ENCODE peak calls at places on chromosomes 13 and 19, in four cellular contexts. A is amniotic stem cell, W is NCI-H524 treated with DMSO at 0.1 percent for 48 hours, B is ACHN. G is an unnamed sample.

GRCh38 chr13:50580684-50581305 is 262.7 kb downstream of the DLEU7 start:
- DNase-seq in B (no peak), W (no peak), A (peak; percentile 75), G (no peak)

GRCh38 chr19:33868076-33868735 is 71.5 kb downstream of the KCTD15 start:
- DNase-seq in A (no peak), W (no peak), B (no peak), G (no peak)

GRCh38 chr19:3285647-3286176 is 61.3 kb downstream of the CELF5 start:
- DNase-seq in W (no peak), B (no peak), A (no peak), G (no peak)

GRCh38 chr13:113187263-113187669 is 21.2 kb downstream of the PCID2 start:
- DNase-seq in B (peak; percentile 98), A (peak; percentile 97), W (no peak), G (peak; percentile 96)

GRCh38 chr19:40263440-40264313 is 21.5 kb downstream of the AKT2 start:
- DNase-seq in B (no peak), A (no peak), W (no peak), G (no peak)

GRCh38 chr13:37473035-37473434 is 125.5 kb downstream of the POSTN start:
- DNase-seq in B (no peak), W (no peak), A (no peak), G (no peak)

GRCh38 chr19:49684983-49685553 is 4.3 kb upstream of the ADM5 start:
- DNase-seq in W (no peak), A (no peak), B (no peak), G (no peak)

GRCh38 chr19:3368441-3368795 is 2.0 kb downstream of the NFIC start:
- DNase-seq in W (no peak), A (no peak), B (no peak), G (no peak)

GRCh38 chr13:112467236-112467635 is 91.1 kb downstream of the SPACA7 start:
- DNase-seq in A (no peak), W (no peak), B (no peak), G (no peak)

GRCh38 chr19:9043524-9043923 is 33.3 kb upstream of the MUC16 start:
- DNase-seq in A (no peak), B (no peak), W (no peak), G (peak; percentile 33)

GRCh38 chr13:57409656-57410055 is 221.9 kb upstream of the PCDH17 start:
- DNase-seq in W (no peak), A (no peak), B (no peak), G (no peak)

GRCh38 chr13:91184244-91184926 is 163.1 kb upstream of the MIR17HG start:
- DNase-seq in A (no peak), B (peak; percentile 78), W (no peak), G (peak; percentile 31)

GRCh38 chr19:1516395-1516753 is 3.6 kb upstream of the ADAMTSL5 start:
- DNase-seq in B (no peak), A (no peak), W (no peak), G (no peak)

GRCh38 chr19:11849264-11849615 is 714 bp downstream of the ZNF439 start:
- DNase-seq in W (no peak), A (no peak), B (no peak), G (no peak)

GRCh38 chr13:39501711-39502324 is 101.2 kb downstream of the LHFPL6 start:
- DNase-seq in B (no peak), A (no peak), W (no peak), G (no peak)

GRCh38 chr13:102344410-102344809 is 57.4 kb downstream of the FGF14 start:
- DNase-seq in A (no peak), B (no peak), W (no peak), G (no peak)

GRCh38 chr19:1105217-1105872 is 1.6 kb downstream of the GPX4 start:
- DNase-seq in B (no peak), A (no peak), W (no peak), G (no peak)

GRCh38 chr19:3061214-3062161 is 807 bp downstream of the TLE5 start:
- DNase-seq in B (peak; percentile 36), W (no peak), A (no peak), G (no peak)

GRCh38 chr13:44668707-44669106 is 92.6 kb upstream of the TSC22D1 start:
- DNase-seq in W (no peak), A (peak; percentile 67), B (no peak), G (no peak)

GRCh38 chr13:73065665-73066350 is 7.0 kb downstream of the KLF5 start:
- DNase-seq in A (no peak), B (no peak), W (no peak), G (no peak)

GRCh38 chr19:54188224-54188871 is 1.0 kb downstream of the MBOAT7 start:
- DNase-seq in A (no peak), W (no peak), B (no peak), G (peak; percentile 74)

GRCh38 chr13:50957620-50958019 is 48.0 kb downstream of the RNASEH2B start:
- DNase-seq in W (no peak), B (no peak), A (no peak), G (no peak)

GRCh38 chr19:8454218-8454617 is 9.4 kb downstream of the HNRNPM start:
- DNase-seq in A (no peak), W (no peak), B (no peak), G (no peak)

GRCh38 chr13:44292545-44292944 is 81.1 kb upstream of the SERP2 start:
- DNase-seq in B (no peak), W (no peak), A (no peak), G (no peak)

GRCh38 chr13:43085545-43085944 is 62.2 kb downstream of the DNAJC15 start:
- DNase-seq in A (no peak), B (peak; percentile 27), W (peak; percentile 50), G (no peak)

GRCh38 chr13:108728370-108728769 is 99.0 kb downstream of the MYO16 start:
- DNase-seq in A (no peak), B (peak; percentile 13), W (no peak), G (peak; percentile 5)

GRCh38 chr13:79724348-79725103 is 243.6 kb downstream of the NDFIP2 start:
- DNase-seq in W (no peak), A (no peak), B (peak; percentile 59), G (no peak)

GRCh38 chr13:45200701-45201230 is at the start of gene KCTD4:
- DNase-seq in A (no peak), B (no peak), W (no peak), G (no peak)

GRCh38 chr19:38617764-38618589 is at the start of gene MAP4K1:
- DNase-seq in W (no peak), A (no peak), B (no peak), G (no peak)

GRCh38 chr19:54572696-54573311 is 786 bp upstream of the LILRA2 start:
- DNase-seq in A (no peak), W (no peak), B (no peak), G (no peak)

GRCh38 chr13:111177081-111177711 is 62.1 kb downstream of the ARHGEF7 start:
- DNase-seq in A (no peak), W (no peak), B (no peak), G (no peak)

GRCh38 chr19:38229585-38230073 is 5.6 kb upstream of the DPF1 start:
- DNase-seq in B (peak; percentile 84), W (peak; percentile 66), A (peak; percentile 32), G (peak; percentile 89)